ENCODE peak calls at places on chromosomes 13 and 19, in seven cellular contexts. I is ovary, H is stomach, B is sigmoid colon, C is A549, Y is esophagus muscularis mucosa, O is K562. T is an unnamed sample.

GRCh38 chr19:3145909-3146676 is 10.3 kb downstream of the GNA15 start:
- DNase-seq in I (no peak), H (no peak), O (peak; percentile 10), Y (no peak), C (no peak), B (no peak), T (no peak)

GRCh38 chr19:41968751-41969150 is 9.6 kb upstream of the RABAC1 start:
- DNase-seq in Y (no peak), B (no peak), H (no peak), O (no peak), C (no peak), I (no peak), T (no peak)

GRCh38 chr19:55152017-55152416 is 3.0 kb upstream of the TNNT1 start:
- DNase-seq in H (no peak), O (no peak), I (no peak), B (no peak), C (peak; percentile 55), Y (no peak), T (no peak)

GRCh38 chr13:66532845-66533244 is 697.3 kb downstream of the PCDH9 start:
- DNase-seq in I (no peak), Y (no peak), B (no peak), H (no peak), C (no peak), O (no peak), T (no peak)

GRCh38 chr13:41577437-41577836 is 120.1 kb downstream of the RGCC start:
- DNase-seq in O (no peak), Y (no peak), I (no peak), C (no peak), H (peak; percentile 40), B (peak; percentile 76), T (peak; percentile 57)

GRCh38 chr19:46841458-46842083 is 9.1 kb downstream of the AP2S1 start:
- DNase-seq in B (no peak), Y (no peak), C (peak; percentile 69), H (peak; percentile 35), O (peak; percentile 14), I (no peak), T (peak; percentile 49)

GRCh38 chr13:80481589-80481988 is 140.7 kb upstream of the SPRY2 start:
- DNase-seq in B (no peak), C (no peak), O (no peak), H (no peak), Y (no peak), I (no peak), T (no peak)

GRCh38 chr13:40120781-40121180 is 465.3 kb downstream of the COG6 start:
- DNase-seq in I (no peak), C (no peak), H (no peak), O (no peak), B (no peak), Y (no peak), T (no peak)

GRCh38 chr19:45172173-45172572 is 5.9 kb downstream of the TRAPPC6A start:
- DNase-seq in B (no peak), I (no peak), H (no peak), C (no peak), O (no peak), Y (no peak), T (no peak)

GRCh38 chr19:50167314-50167721 is 4.2 kb upstream of the IZUMO2 start:
- DNase-seq in C (no peak), Y (no peak), I (no peak), H (peak; percentile 30), B (no peak), O (no peak), T (no peak)

GRCh38 chr19:33374406-33374703 is 846 bp downstream of the CEBPG start:
- DNase-seq in I (no peak), Y (no peak), H (no peak), B (no peak), O (no peak), C (no peak), T (no peak)

GRCh38 chr19:1289395-1290244 is 3.9 kb downstream of the EFNA2 start:
- DNase-seq in I (no peak), O (no peak), Y (no peak), H (no peak), B (no peak), C (no peak), T (no peak)

GRCh38 chr19:3163943-3164342 is 14.6 kb upstream of the S1PR4 start:
- DNase-seq in C (no peak), Y (no peak), I (no peak), O (no peak), H (no peak), B (no peak), T (no peak)

GRCh38 chr13:76829572-76830327 is 56.5 kb downstream of the KCTD12 start:
- DNase-seq in B (peak; percentile 68), I (peak; percentile 56), H (peak; percentile 26), C (no peak), O (no peak), Y (peak; percentile 84), T (no peak)

GRCh38 chr13:98397221-98397620 is 179.7 kb downstream of the STK24 start:
- DNase-seq in H (no peak), I (no peak), C (no peak), Y (no peak), O (no peak), B (no peak), T (no peak)

GRCh38 chr13:66933994-66934393 is 296.1 kb downstream of the PCDH9 start:
- DNase-seq in I (no peak), C (peak; percentile 94), H (no peak), O (peak; percentile 12), B (no peak), Y (no peak), T (no peak)

GRCh38 chr13:50012396-50013169 is 2.7 kb upstream of the KCNRG start:
- DNase-seq in Y (no peak), O (no peak), H (no peak), I (no peak), B (no peak), C (no peak), T (no peak)

DNA sequence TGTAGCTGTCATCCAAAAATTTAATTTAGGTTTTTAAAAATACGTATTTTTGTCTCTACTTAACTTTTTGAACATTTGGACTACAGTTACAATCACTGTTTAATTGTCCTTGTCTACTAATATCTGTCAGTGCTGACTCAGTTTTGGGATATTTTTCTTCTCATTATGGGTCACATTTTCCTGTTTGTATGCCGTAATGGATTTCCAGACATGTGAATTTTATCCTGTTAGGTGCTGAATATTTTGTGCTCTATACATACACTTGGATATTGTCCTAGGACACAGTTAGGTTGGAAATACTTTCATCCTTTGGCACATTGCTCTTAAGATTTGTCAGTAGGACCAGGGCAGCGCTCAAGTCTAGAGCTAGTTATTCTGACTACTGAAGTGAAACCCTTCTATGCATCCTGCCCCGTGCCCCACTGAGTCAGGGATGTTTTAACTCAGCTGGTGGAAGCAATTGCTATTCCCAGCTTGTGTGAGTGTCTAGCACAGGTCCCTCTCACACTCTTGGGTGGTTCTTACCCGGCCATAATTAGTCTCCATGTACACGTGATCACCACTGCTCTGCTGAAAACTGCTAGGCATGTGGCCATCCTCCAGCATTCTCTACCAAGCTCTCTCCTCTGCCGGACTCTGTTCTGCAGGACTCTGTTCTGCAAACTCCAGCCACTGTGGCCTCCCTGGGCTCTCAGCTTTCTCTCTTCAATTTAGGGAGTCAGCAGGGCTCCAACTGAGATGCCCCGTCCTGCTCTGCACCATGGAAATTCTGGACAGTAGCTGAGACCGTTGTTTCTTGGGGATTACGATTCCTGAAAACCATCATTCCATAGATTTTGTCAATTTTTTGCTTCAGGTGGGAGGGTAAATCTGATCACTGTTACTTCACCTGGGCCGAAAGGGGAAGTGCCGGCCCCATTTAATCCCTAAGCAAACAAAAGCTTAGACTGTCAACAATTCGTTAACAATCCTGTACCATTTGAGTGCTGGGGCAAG is 11.1 kb downstream of the PROZ start:
- DNase-seq in C (no peak), O (no peak), H (no peak), I (no peak), Y (no peak), B (no peak), T (no peak)
- TF ChIP-seq EP300 in C (no peak), O (no peak), H (no peak), I (no peak), Y (no peak), B (no peak), T (no peak)

GRCh38 chr13:112521073-112521685 is 66.8 kb downstream of the TUBGCP3 start:
- DNase-seq in B (no peak), H (no peak), C (no peak), O (no peak), Y (no peak), I (no peak), T (no peak)

GRCh38 chr13:112526146-112526853 is 61.7 kb downstream of the TUBGCP3 start:
- DNase-seq in C (no peak), Y (no peak), O (no peak), I (no peak), H (no peak), B (no peak), T (no peak)

GRCh38 chr13:112519517-112520060 is 68.4 kb downstream of the TUBGCP3 start:
- DNase-seq in O (no peak), Y (no peak), H (no peak), B (no peak), C (no peak), I (no peak), T (no peak)

GRCh38 chr13:112525306-112525945 is 62.5 kb downstream of the TUBGCP3 start:
- DNase-seq in B (no peak), Y (no peak), O (no peak), H (no peak), C (no peak), I (no peak), T (no peak)

DNA sequence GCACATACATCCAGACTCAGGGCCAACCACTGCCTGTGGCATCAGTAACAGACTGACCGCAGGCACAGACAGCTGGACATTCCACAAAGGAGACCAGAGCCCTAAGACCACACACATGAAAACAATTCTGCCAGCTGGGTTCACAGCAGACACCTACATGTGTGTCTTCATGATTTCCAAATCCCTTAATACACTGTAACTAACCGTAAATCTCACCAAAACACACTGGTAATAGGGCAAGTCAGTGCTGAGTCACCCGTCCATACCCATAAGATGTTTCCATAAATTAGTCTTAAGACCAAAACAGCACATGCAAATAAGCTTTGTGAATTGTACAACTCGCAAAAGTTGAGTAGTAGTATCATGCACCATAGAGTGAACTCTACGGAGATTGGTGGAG is 65.4 kb downstream of the TUBGCP3 start:
- DNase-seq in H (no peak), C (no peak), B (no peak), I (no peak), O (no peak), Y (no peak), T (no peak)
- TF ChIP-seq EP300 in H (no peak), C (no peak), B (no peak), I (no peak), O (no peak), Y (no peak), T (no peak)

DNA sequence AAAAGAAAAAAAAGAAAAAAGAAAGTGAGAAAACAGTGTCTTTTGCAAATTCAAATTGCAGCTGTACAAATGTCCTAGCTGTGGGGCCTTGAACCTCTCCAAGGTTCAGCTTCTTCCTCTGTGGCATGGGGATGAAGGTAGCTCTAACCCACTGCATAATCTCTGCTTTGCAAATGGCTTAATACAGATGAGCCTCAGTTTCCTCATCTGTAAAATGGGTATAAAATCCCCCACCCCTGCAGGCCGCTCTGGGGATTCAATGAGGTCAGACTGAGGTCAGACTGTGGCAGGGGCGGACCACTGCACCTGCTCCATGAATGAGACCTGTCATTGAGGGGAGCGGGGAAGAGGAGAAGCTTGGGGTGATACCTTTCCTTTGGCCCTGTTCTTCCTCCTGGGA is 5.8 kb downstream of the DPF1 start:
- DNase-seq in B (no peak), C (no peak), I (no peak), O (no peak), H (no peak), Y (no peak), T (no peak)
- TF ChIP-seq EP300 in B (no peak), C (no peak), I (no peak), O (no peak), H (no peak), Y (no peak), T (no peak)

GRCh38 chr19:19719798-19720197 is 13.1 kb downstream of the ZNF14 start:
- DNase-seq in O (no peak), B (no peak), C (no peak), Y (no peak), I (no peak), H (no peak), T (no peak)

GRCh38 chr19:19721896-19722295 is 11.0 kb downstream of the ZNF14 start:
- DNase-seq in O (no peak), Y (no peak), C (no peak), H (no peak), I (no peak), B (no peak), T (no peak)
- TF ChIP-seq EP300 in O (no peak), Y (no peak), C (no peak), H (no peak), I (no peak), B (no peak), T (no peak)

T was measured in tibial nerve.